ENCODE peak calls at places on chromosomes 5 and 9, in five cellular contexts. L is HFF-Myc, U is WTC11, S is stomach, Y is foreskin fibroblast. P is an unnamed sample.

GRCh38 chr5:17225551-17225950 is 8.1 kb downstream of the BASP1 start:
- DNase-seq in L (no peak), U (no peak), Y (no peak), S (no peak), P (no peak)

GRCh38 chr9:84567776-84568175 is 101.8 kb upstream of the NTRK2 start:
- DNase-seq in S (no peak), L (no peak), Y (no peak), U (no peak), P (no peak)

GRCh38 chr5:176533390-176533789 is 3.8 kb downstream of the RNF44 start:
- DNase-seq in U (no peak), Y (no peak), S (no peak), L (no peak), P (no peak)

GRCh38 chr5:73638344-73639095 is 12.5 kb downstream of the ARHGEF28 start:
- DNase-seq in S (no peak), U (no peak), Y (peak), L (peak), P (no peak)

GRCh38 chr5:32217886-32218396 is 43.8 kb upstream of the GOLPH3 start:
- DNase-seq in Y (peak), U (no peak), L (no peak), S (no peak), P (no peak)

GRCh38 chr5:68047035-68047434 is 168.5 kb upstream of the PIK3R1 start:
- DNase-seq in L (no peak), Y (peak), U (no peak), S (no peak), P (peak)

GRCh38 chr5:93423333-93423714 is 157.7 kb downstream of the NR2F1-AS1 start:
- DNase-seq in U (no peak), Y (no peak), S (no peak), L (no peak), P (no peak)

GRCh38 chr5:125142439-125142838 is 396.0 kb upstream of the ZNF608 start:
- DNase-seq in S (no peak), L (no peak), U (no peak), Y (peak), P (no peak)

GRCh38 chr5:159593518-159594073 is 263.3 kb upstream of the IL12B start:
- DNase-seq in Y (no peak), U (no peak), S (no peak), L (no peak), P (no peak)

GRCh38 chr5:125639858-125640257 is 783.4 kb upstream of the GRAMD2B start:
- DNase-seq in Y (no peak), U (no peak), S (no peak), L (no peak), P (no peak)

GRCh38 chr5:125536582-125536981 is 790.1 kb upstream of the ZNF608 start:
- DNase-seq in S (no peak), Y (peak), L (no peak), U (no peak), P (no peak)

GRCh38 chr5:30572279-30572678 is 621.2 kb upstream of the CDH6 start:
- DNase-seq in Y (no peak), U (no peak), L (no peak), S (no peak), P (no peak)

GRCh38 chr5:127909078-127909477 is 174.5 kb upstream of the SLC12A2 start:
- DNase-seq in S (no peak), Y (peak), L (peak), U (peak), P (peak)

GRCh38 chr5:126364206-126364902 is 58.9 kb upstream of the GRAMD2B start:
- DNase-seq in L (no peak), U (no peak), Y (no peak), S (no peak), P (no peak)

GRCh38 chr5:14816999-14817761 is 54.4 kb downstream of the ANKH start:
- DNase-seq in Y (peak), S (no peak), L (no peak), U (no peak), P (peak)

GRCh38 chr9:109166771-109167601 is at the start of gene FRRS1L:
- DNase-seq in Y (peak), L (no peak), S (no peak), U (peak), P (no peak)

GRCh38 chr9:137333016-137333726 is 31.1 kb upstream of the NRARP start:
- DNase-seq in S (no peak), U (no peak), L (no peak), Y (no peak), P (no peak)

GRCh38 chr5:74766348-74766886 is 500 bp downstream of the GFM2 start:
- DNase-seq in Y (no peak), U (no peak), L (no peak), S (no peak), P (no peak)

GRCh38 chr5:180830253-180831138 is 27.9 kb upstream of the MGAT1 start:
- DNase-seq in U (peak), L (no peak), Y (no peak), S (peak), P (no peak)

GRCh38 chr9:93057024-93057702 is 1.3 kb upstream of the SUSD3 start:
- DNase-seq in S (no peak), U (peak), Y (no peak), L (no peak), P (no peak)

GRCh38 chr9:93669958-93670207 is 93.5 kb downstream of the PHF2 start:
- DNase-seq in U (no peak), Y (no peak), L (no peak), S (no peak), P (no peak)

GRCh38 chr5:41266377-41266776 is 53.0 kb upstream of the C6 start:
- DNase-seq in S (no peak), Y (no peak), U (no peak), L (no peak), P (no peak)

GRCh38 chr5:178940569-178941360 is at the start of gene ZNF454:
- DNase-seq in Y (peak), L (peak), U (peak), S (peak), P (peak)

GRCh38 chr5:110757118-110757729 is 18.4 kb downstream of the SLC25A46 start:
- DNase-seq in L (no peak), Y (peak), S (no peak), U (no peak), P (no peak)

GRCh38 chr5:132098151-132098594 is 24.6 kb downstream of the CSF2 start:
- DNase-seq in L (no peak), U (no peak), S (no peak), Y (peak), P (no peak)

GRCh38 chr5:170273968-170274710 is 23.4 kb downstream of the LCP2 start:
- DNase-seq in Y (no peak), L (no peak), S (peak), U (peak), P (no peak)

GRCh38 chr5:151063136-151063544 is 17.7 kb downstream of the TNIP1 start:
- DNase-seq in U (no peak), L (no peak), Y (peak), S (no peak), P (peak)

GRCh38 chr5:14687023-14687665 is 22.6 kb downstream of the OTULIN start:
- DNase-seq in U (no peak), L (no peak), Y (peak), S (no peak), P (no peak)

GRCh38 chr5:135576075-135576599 is 2.7 kb downstream of the CXCL14 start:
- DNase-seq in L (no peak), U (no peak), S (no peak), Y (peak), P (no peak)

GRCh38 chr5:148145916-148146315 is 22.4 kb upstream of the SPINK14 start:
- DNase-seq in L (no peak), Y (no peak), S (peak), U (no peak), P (no peak)
- TF ChIP-seq CTCF in L (no peak), Y (no peak), S (no peak), U (no peak), P (no peak)

GRCh38 chr5:142726188-142726731 is 40.4 kb upstream of the FGF1 start:
- DNase-seq in U (no peak), L (peak), S (no peak), Y (peak), P (peak)
- TF ChIP-seq CTCF in U (no peak), L (no peak), S (no peak), Y (no peak), P (no peak)

GRCh38 chr9:4656621-4657020 is 5.5 kb upstream of the PLPP6 start:
- DNase-seq in L (no peak), Y (no peak), U (no peak), S (no peak), P (no peak)

GRCh38 chr9:4661165-4662095 is 664 bp upstream of the PLPP6 start:
- DNase-seq in Y (no peak), U (no peak), S (no peak), L (no peak), P (no peak)

GRCh38 chr9:4654084-4654483 is 8.0 kb upstream of the PLPP6 start:
- DNase-seq in U (no peak), Y (no peak), L (no peak), S (no peak), P (no peak)

GRCh38 chr9:4654538-4654937 is 7.6 kb upstream of the PLPP6 start:
- DNase-seq in S (no peak), U (no peak), Y (no peak), L (no peak), P (no peak)

DNA sequence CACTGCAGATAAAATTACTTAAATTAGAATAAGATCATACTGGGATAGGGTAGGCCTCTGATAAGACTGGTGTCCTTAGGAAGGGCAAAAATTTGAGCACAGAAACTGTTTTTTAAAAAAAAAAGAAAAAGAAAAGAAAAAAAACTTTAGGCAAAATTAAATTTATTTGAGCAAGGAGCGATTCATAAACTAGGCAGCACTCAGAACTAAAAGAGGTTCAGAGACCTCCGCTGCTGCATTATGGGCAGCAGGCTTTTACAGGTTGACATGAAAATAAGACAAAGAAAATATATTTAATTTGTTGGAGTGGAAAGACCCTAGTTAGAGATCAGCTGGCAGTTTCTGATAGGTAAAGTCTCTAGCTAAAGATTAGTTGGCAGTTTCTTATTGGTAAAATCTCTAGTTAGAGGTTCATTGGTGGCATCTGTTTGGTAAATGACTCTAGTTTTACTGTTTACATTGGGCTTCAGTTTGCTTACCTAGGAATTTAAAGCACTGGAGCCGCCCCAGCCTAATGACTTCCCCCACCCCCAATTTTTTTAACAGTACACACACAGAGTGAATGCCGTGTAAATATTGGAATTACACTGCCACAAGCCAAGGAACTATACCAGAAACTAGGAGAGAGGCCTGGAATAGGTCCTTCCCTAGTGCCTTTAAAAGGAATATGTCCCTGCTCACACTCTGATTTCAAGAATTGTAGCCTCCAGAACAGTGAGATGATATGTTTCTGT is 4.5 kb upstream of the PLPP6 start:
- DNase-seq in L (no peak), Y (no peak), S (peak), U (no peak), P (no peak)
- TF ChIP-seq CTCF in L (no peak), Y (no peak), S (no peak), U (no peak), P (no peak)

GRCh38 chr9:37617837-37618236 is 25.4 kb upstream of the TOMM5 start:
- DNase-seq in L (no peak), U (no peak), S (no peak), Y (peak), P (no peak)

GRCh38 chr9:37618817-37619216 is 26.4 kb upstream of the TOMM5 start:
- DNase-seq in L (no peak), U (no peak), Y (peak), S (no peak), P (no peak)

GRCh38 chr9:37620386-37620785 is 28.0 kb upstream of the TOMM5 start:
- DNase-seq in U (no peak), L (no peak), Y (no peak), S (no peak), P (no peak)

GRCh38 chr9:37619806-37620205 is 27.4 kb upstream of the TOMM5 start:
- DNase-seq in U (no peak), S (no peak), L (no peak), Y (no peak), P (no peak)

DNA sequence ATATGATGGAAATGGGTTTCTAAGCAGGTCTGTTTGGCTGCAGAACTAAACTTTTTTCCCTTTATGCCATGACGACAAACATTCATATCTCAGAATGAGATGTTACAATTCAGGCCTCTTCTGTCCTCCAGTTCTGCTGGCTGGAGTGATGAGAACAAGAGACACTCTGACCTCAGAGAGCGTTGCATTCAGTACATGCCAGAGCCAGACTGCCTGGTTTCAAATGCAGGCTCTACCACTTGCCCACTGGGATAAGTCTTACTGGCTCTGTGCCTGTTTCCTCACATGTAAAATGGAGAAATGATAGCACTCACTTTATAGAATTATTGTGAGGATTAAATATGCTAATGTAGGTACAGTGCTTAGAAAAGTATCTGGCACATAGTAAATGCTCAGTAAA is 24.8 kb upstream of the TOMM5 start:
- DNase-seq in Y (no peak), L (no peak), S (no peak), U (no peak), P (no peak)
- TF ChIP-seq CTCF in Y (no peak), L (no peak), S (no peak), U (no peak), P (no peak)

GRCh38 chr5:81301221-81302015 is at the start of gene ZCCHC9:
- DNase-seq in U (peak), S (peak), Y (peak), L (peak), P (peak)
- TF ChIP-seq CTCF in U (no peak), S (no peak), Y (no peak), L (peak), P (peak)

DNA sequence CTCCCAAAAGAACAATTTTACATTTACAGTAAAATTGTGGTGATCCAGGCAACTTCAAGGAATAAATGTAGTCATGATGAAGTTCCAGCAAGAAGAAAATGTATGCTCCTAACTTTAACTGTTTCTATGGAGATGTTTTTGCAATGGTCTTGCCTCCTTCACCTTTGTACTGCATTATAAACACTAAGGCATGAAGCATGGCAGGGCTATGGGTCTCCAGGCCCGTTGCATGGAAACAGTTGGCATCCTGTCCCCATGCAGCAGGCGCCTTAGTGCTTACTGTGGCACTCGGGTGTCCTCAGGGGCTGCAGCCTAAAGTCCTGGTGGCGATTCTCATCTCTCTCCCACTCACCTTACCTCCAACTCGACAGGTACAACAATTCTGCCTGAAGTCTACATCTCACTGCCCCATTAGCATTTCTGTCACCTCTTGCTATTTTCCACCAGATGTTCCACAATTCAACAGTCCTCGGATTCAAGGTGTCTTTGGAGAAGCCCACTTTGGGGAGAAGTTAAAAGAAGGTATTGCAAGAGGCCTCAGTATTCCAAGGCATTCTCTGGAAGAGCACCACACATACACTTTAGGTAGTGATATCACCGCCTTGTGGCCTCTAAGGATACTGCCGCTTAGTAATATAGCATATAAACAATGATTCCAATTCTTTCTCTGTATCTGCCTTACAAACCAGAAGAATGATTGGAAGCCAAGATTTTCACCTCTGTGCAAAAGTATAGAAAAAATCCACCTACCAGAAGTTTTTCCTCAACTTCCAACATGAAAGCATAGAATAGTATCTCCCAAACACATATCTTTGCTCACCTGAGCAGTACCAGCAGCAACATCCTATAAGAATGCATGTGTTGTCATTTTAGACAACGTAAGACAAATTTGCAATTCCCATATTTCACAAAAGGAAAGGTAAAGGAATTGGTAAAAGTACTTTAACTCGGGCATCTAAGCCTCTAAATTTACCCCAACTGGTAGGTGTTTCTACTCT is 5.1 kb downstream of the LIFR start:
- DNase-seq in U (no peak), L (peak), S (no peak), Y (peak), P (peak)
- TF ChIP-seq CTCF in U (peak), L (peak), S (no peak), Y (peak), P (peak)

GRCh38 chr5:141762790-141763368 is 80.8 kb upstream of the ARAP3 start:
- DNase-seq in S (no peak), U (no peak), Y (no peak), L (no peak), P (no peak)
- TF ChIP-seq CTCF in S (no peak), U (no peak), Y (no peak), L (no peak), P (no peak)

GRCh38 chr5:390571-391491 is 52.1 kb upstream of the EXOC3 start:
- DNase-seq in L (no peak), S (peak), Y (no peak), U (no peak), P (no peak)
- TF ChIP-seq CTCF in L (no peak), S (no peak), Y (no peak), U (no peak), P (no peak)

DNA sequence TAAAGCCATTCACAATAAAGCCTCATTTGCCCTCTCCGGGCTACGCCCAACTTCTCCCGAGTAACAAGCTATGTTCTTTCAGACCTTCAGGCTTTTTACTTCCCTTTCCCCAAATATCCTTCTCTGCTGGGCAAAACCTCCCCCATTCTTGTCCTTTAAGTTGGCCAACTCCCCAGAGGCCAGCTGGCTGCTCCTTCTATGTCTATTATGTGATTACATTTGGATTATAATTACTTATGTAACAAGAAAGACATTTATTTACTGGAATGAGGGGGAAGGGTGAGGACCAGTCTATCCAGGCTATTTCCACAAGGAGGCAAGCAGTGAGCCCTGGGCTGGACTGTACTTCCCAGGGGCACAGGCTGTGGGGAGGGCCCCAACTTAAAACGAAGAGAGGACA is 84.6 kb downstream of the GNAQ start:
- DNase-seq in Y (no peak), U (no peak), L (no peak), S (peak), P (no peak)
- TF ChIP-seq CTCF in Y (no peak), U (no peak), L (no peak), S (no peak), P (no peak)

DNA sequence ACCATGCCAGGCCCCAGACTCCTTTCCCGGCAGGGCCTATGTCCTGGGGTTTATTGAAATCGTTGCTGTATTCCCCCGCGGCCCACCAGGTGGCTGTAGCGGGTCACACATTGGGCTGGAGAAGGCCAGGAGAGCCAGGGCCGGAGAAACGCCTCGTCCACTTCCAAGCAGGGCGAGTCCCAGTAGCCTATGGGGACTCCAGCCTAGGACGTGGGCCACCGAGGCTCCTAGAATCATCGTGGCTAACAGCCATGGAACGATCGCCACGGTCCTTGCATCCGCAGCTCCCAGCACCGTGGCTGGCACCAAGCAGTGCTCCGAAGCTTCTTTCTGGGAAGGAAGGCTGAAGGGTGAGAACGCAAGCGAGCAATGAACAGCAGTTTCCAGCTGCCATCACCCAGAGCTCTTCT is 87.7 kb downstream of the ENTREP1 start:
- DNase-seq in S (peak), Y (peak), U (peak), L (peak), P (peak)
- TF ChIP-seq CTCF in S (no peak), Y (peak), U (peak), L (peak), P (peak)